ENCODE peak calls at places on chromosomes 2 and 18, in six cellular contexts. B, K, G, W, U and O are unnamed samples.

GRCh38 chr2:64359892-64360657 is 93.9 kb upstream of the LGALSL start:
- DNase-seq in K (no peak), B (peak), G (no peak), U (peak), W (no peak), O (no peak)

GRCh38 chr2:42941633-42942176 is 149.3 kb upstream of the HAAO start:
- DNase-seq in B (no peak), K (no peak), W (no peak), U (no peak), G (no peak), O (no peak)

GRCh38 chr18:45652303-45652702 is 37.0 kb downstream of the SLC14A2 start:
- DNase-seq in U (no peak), G (no peak), W (no peak), K (no peak), B (no peak), O (no peak)

GRCh38 chr2:171574149-171574795 is 52.0 kb downstream of the CYBRD1 start:
- DNase-seq in B (peak), W (peak), G (peak), K (peak), U (peak), O (peak)

GRCh38 chr2:65355190-65355831 is 77.1 kb downstream of the SPRED2 start:
- DNase-seq in K (no peak), B (no peak), W (no peak), G (no peak), U (no peak), O (no peak)

GRCh38 chr2:179069685-179070084 is 19.7 kb upstream of the CCDC141 start:
- DNase-seq in U (no peak), G (no peak), W (no peak), K (no peak), B (no peak), O (no peak)

GRCh38 chr2:67566292-67566691 is 169.2 kb downstream of the ETAA1 start:
- DNase-seq in G (no peak), B (no peak), K (no peak), U (no peak), W (no peak), O (no peak)

GRCh38 chr2:16396171-16396570 is 269.5 kb downstream of the CYRIA start:
- DNase-seq in W (no peak), U (no peak), G (no peak), K (no peak), B (no peak), O (no peak)

GRCh38 chr2:232869138-232870001 is 694 bp upstream of the SNORC start:
- DNase-seq in K (no peak), W (no peak), U (no peak), G (no peak), B (no peak), O (no peak)

GRCh38 chr18:57353940-57354461 is 1.6 kb downstream of the ST8SIA3 start:
- DNase-seq in W (no peak), B (peak), U (no peak), G (peak), K (peak), O (peak)

GRCh38 chr2:226673314-226673723 is 126.3 kb downstream of the IRS1 start:
- DNase-seq in G (no peak), B (peak), K (no peak), U (no peak), W (no peak), O (no peak)

GRCh38 chr2:64363848-64364247 is 90.1 kb upstream of the LGALSL start:
- DNase-seq in K (no peak), U (peak), B (no peak), W (no peak), G (no peak), O (no peak)

GRCh38 chr18:32289480-32290075 is 99.7 kb downstream of the MEP1B start:
- DNase-seq in K (peak), W (no peak), U (no peak), B (peak), G (peak), O (peak)

GRCh38 chr2:169071455-169071854 is 2.1 kb downstream of the DHRS9 start:
- DNase-seq in W (no peak), U (no peak), G (no peak), B (no peak), K (no peak), O (no peak)

GRCh38 chr2:98880266-98881152 is 55.5 kb downstream of the CRACDL start:
- DNase-seq in W (no peak), G (no peak), U (peak), B (peak), K (no peak), O (no peak)

GRCh38 chr18:34976899-34977786 is 64.1 kb upstream of the MAPRE2 start:
- DNase-seq in G (peak), W (peak), U (peak), K (peak), B (peak), O (peak)

GRCh38 chr18:10663750-10664149 is 137.9 kb downstream of the NAPG start:
- DNase-seq in G (no peak), W (no peak), B (no peak), K (no peak), U (no peak), O (no peak)

GRCh38 chr18:63551769-63552168 is 9.6 kb downstream of the SERPINB12 start:
- DNase-seq in K (no peak), B (no peak), G (no peak), U (no peak), W (no peak), O (no peak)

GRCh38 chr2:29703336-29703735 is 218.1 kb downstream of the ALK start:
- DNase-seq in B (no peak), K (no peak), W (no peak), G (no peak), U (no peak), O (no peak)

GRCh38 chr2:101963198-101963597 is 28.6 kb upstream of the IL1R2 start:
- DNase-seq in K (no peak), G (no peak), U (no peak), B (no peak), W (no peak), O (no peak)

GRCh38 chr2:109331864-109332848 is 203.2 kb downstream of the SH3RF3 start:
- DNase-seq in G (no peak), K (peak), B (peak), W (no peak), U (peak), O (peak)

GRCh38 chr2:224268441-224268840 is 133.5 kb downstream of the FAM124B start:
- DNase-seq in K (no peak), W (no peak), G (no peak), U (no peak), B (peak), O (peak)

GRCh38 chr2:98572676-98573075 is 35.6 kb downstream of the COA5 start:
- DNase-seq in B (no peak), K (peak), G (no peak), W (no peak), U (no peak), O (no peak)

GRCh38 chr2:20227894-20228505 is 3.1 kb upstream of the SDC1 start:
- DNase-seq in K (no peak), G (no peak), B (no peak), U (peak), W (no peak), O (no peak)

GRCh38 chr2:232418466-232419244 is 12.0 kb downstream of the ALPG start:
- DNase-seq in B (peak), U (peak), W (no peak), G (no peak), K (no peak), O (no peak)

GRCh38 chr2:71190959-71191943 is 35.7 kb downstream of the PAIP2B start:
- DNase-seq in K (peak), W (no peak), U (no peak), G (no peak), B (peak), O (no peak)

GRCh38 chr2:70440621-70441020 is 113.0 kb downstream of the TGFA start:
- DNase-seq in K (no peak), W (no peak), G (no peak), U (no peak), B (no peak), O (no peak)

GRCh38 chr2:152071077-152071476 is 27.8 kb downstream of the CACNB4 start:
- DNase-seq in B (no peak), G (no peak), U (no peak), W (no peak), K (no peak), O (no peak)

GRCh38 chr2:159030674-159031380 is 62.4 kb downstream of the TANC1 start:
- DNase-seq in W (no peak), G (no peak), B (peak), U (peak), K (no peak), O (no peak)

GRCh38 chr2:230762317-230762896 is 49.8 kb downstream of the CAB39 start:
- DNase-seq in W (no peak), K (no peak), B (no peak), G (no peak), U (no peak), O (no peak)